ENCODE peak calls at places on chromosomes 12 and 14, in six cellular contexts. One of them, this sample, is unnamed.
A peak's percentile ranks its signal among the peaks of the same experiment; 100 is the strongest.

GRCh38 chr14:87630808-87631207 is 362.2 kb downstream of the GALC start:
- DNase-seq in endothelial cell of umbilical vein: no peak
- DNase-seq in K562: no peak
- DNase-seq in A549: no peak
- DNase-seq in GM12878: no peak
- DNase-seq in HepG2: no peak
- DNase-seq in this sample: no peak

GRCh38 chr12:48198619-48198973 is 4.5 kb downstream of the OR10AD1 start:
- DNase-seq in K562: peak; percentile 32
- DNase-seq in endothelial cell of umbilical vein: no peak
- DNase-seq in HepG2: no peak
- DNase-seq in GM12878: no peak
- DNase-seq in A549: no peak
- DNase-seq in this sample: no peak

GRCh38 chr12:128643106-128643651 is 180.6 kb downstream of the SLC15A4 start:
- DNase-seq in endothelial cell of umbilical vein: no peak
- DNase-seq in HepG2: no peak
- DNase-seq in GM12878: no peak
- DNase-seq in A549: no peak
- DNase-seq in K562: no peak
- DNase-seq in this sample: no peak

GRCh38 chr14:39228044-39228443 is 5.7 kb upstream of the MIA2 start:
- DNase-seq in GM12878: no peak
- DNase-seq in endothelial cell of umbilical vein: no peak
- DNase-seq in K562: no peak
- DNase-seq in HepG2: peak; percentile 41
- DNase-seq in A549: no peak
- DNase-seq in this sample: no peak

GRCh38 chr12:29066061-29066588 is 83.0 kb upstream of the FAR2 start:
- DNase-seq in GM12878: no peak
- DNase-seq in A549: no peak
- DNase-seq in K562: no peak
- DNase-seq in endothelial cell of umbilical vein: peak; percentile 70
- DNase-seq in HepG2: no peak
- DNase-seq in this sample: peak; percentile 87

GRCh38 chr12:123063535-123063934 is 83.1 kb downstream of the ARL6IP4 start:
- DNase-seq in A549: peak; percentile 48
- DNase-seq in GM12878: no peak
- DNase-seq in endothelial cell of umbilical vein: no peak
- DNase-seq in HepG2: peak; percentile 39
- DNase-seq in K562: peak; percentile 79
- DNase-seq in this sample: peak; percentile 71

GRCh38 chr14:70622111-70622712 is 19.5 kb upstream of the TTC9 start:
- DNase-seq in endothelial cell of umbilical vein: peak; percentile 45
- DNase-seq in K562: no peak
- DNase-seq in HepG2: peak; percentile 64
- DNase-seq in GM12878: no peak
- DNase-seq in A549: peak; percentile 58
- DNase-seq in this sample: peak; percentile 33

GRCh38 chr14:101005447-101005846 is 101.9 kb upstream of the RTL1 start:
- DNase-seq in A549: no peak
- DNase-seq in endothelial cell of umbilical vein: no peak
- DNase-seq in K562: no peak
- DNase-seq in GM12878: no peak
- DNase-seq in HepG2: no peak
- DNase-seq in this sample: peak; percentile 42

GRCh38 chr14:53325176-53325806 is 172.2 kb upstream of the DDHD1 start:
- DNase-seq in GM12878: no peak
- DNase-seq in endothelial cell of umbilical vein: no peak
- DNase-seq in K562: no peak
- DNase-seq in HepG2: no peak
- DNase-seq in A549: no peak
- DNase-seq in this sample: peak; percentile 4

GRCh38 chr12:119179335-119180021 is 747 bp downstream of the HSPB8 start:
- DNase-seq in GM12878: no peak
- DNase-seq in HepG2: peak; percentile 67
- DNase-seq in A549: peak; percentile 69
- DNase-seq in K562: peak; percentile 42
- DNase-seq in endothelial cell of umbilical vein: peak; percentile 43
- DNase-seq in this sample: no peak

GRCh38 chr14:61934385-61934784 is 172.2 kb downstream of the SNAPC1 start:
- DNase-seq in A549: no peak
- DNase-seq in K562: no peak
- DNase-seq in endothelial cell of umbilical vein: no peak
- DNase-seq in HepG2: no peak
- DNase-seq in GM12878: no peak
- DNase-seq in this sample: no peak

DNA sequence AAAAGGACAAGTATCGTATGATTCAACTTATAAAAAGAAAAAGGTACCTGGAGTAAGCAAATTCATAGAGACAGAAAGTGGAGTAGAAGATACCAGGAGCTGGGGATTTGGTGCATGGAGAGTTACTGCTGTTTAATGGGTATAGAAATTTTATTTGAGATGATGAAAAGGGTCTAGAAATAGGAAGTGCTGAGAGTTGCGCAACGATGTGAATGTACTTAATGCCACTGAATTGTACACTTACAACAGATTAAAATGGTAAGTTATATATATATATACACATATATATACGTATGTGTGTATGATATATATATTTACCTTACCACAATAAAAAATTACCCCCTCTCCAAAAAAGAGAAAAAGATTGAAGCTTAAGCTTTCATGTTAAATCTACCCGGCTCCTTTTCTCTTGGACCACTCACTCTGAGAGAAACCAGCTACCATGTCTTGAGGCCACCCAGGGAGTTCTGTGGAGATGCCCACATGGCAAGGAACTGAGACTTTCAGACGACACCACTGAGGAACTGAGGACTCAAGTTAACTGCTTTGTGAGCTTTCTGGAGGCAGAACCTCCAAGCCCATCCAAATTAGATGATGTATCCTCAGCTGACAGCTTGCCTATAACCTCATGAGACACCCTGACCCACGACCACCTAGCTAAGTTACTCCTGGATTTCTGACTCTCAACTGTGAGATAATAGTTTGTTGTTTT is 130.0 kb upstream of the BTG1 start:
- DNase-seq in GM12878: no peak
- DNase-seq in HepG2: no peak
- DNase-seq in K562: no peak
- DNase-seq in endothelial cell of umbilical vein: no peak
- DNase-seq in A549: no peak
- DNase-seq in this sample: peak; percentile 70
- TF ChIP-seq MYC in GM12878: no peak
- TF ChIP-seq MYC in HepG2: no peak
- TF ChIP-seq MYC in K562: no peak
- TF ChIP-seq MYC in endothelial cell of umbilical vein: no peak
- TF ChIP-seq MYC in A549: no peak
- TF ChIP-seq MYC in this sample: no peak

DNA sequence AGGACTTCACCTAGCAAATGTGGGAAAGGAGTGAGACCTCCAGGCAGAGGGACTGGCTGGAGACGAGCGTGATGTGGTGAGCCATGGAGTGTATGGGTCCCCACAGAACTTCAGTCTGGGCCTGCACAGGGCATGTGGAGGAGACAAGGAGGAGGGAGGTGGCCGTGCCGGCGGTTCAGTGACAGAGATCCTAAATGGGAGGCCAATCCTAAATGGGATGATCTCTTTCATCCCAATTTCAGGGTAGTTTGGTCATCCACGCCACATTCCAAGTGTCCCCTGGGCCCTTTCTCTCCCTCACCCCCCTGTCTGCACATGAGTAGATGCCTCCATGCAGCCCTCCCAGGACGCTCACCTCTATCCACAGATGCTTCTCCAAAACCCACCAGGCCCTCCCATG is 13.2 kb downstream of the SERPINA5 start:
- DNase-seq in K562: no peak
- DNase-seq in HepG2: no peak
- DNase-seq in A549: no peak
- DNase-seq in GM12878: no peak
- DNase-seq in endothelial cell of umbilical vein: no peak
- DNase-seq in this sample: no peak
- TF ChIP-seq CTCF in K562: no peak
- TF ChIP-seq CTCF in HepG2: no peak
- TF ChIP-seq CTCF in A549: no peak
- TF ChIP-seq CTCF in GM12878: no peak
- TF ChIP-seq CTCF in endothelial cell of umbilical vein: no peak
- TF ChIP-seq CTCF in this sample: no peak

DNA sequence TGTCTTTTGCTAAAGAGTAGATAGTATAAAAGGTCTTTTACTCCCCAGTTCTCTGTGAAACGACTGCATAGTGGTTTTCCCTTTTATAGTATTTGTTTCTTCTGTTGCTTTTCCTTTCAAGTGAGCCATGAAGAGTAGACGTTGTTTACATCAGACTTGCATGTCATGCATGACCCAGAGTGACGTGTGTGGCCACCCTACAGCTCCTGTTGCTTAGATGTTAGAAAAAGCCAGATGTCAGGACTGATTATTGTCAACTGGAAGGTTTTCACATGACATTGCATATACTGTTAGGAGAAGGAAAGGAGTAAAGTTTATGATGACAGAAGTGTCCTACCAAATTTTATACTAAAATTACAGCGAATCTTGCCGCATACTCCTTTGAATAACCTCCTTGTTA is 1.3 kb upstream of the RD3L start:
- DNase-seq in HepG2: no peak
- DNase-seq in K562: peak; percentile 7
- DNase-seq in endothelial cell of umbilical vein: no peak
- DNase-seq in GM12878: no peak
- DNase-seq in A549: no peak
- DNase-seq in this sample: no peak
- TF ChIP-seq POLR2A in HepG2: no peak
- TF ChIP-seq POLR2A in K562: no peak
- TF ChIP-seq POLR2A in endothelial cell of umbilical vein: no peak
- TF ChIP-seq POLR2A in GM12878: no peak
- TF ChIP-seq POLR2A in A549: no peak
- TF ChIP-seq POLR2A in this sample: no peak

DNA sequence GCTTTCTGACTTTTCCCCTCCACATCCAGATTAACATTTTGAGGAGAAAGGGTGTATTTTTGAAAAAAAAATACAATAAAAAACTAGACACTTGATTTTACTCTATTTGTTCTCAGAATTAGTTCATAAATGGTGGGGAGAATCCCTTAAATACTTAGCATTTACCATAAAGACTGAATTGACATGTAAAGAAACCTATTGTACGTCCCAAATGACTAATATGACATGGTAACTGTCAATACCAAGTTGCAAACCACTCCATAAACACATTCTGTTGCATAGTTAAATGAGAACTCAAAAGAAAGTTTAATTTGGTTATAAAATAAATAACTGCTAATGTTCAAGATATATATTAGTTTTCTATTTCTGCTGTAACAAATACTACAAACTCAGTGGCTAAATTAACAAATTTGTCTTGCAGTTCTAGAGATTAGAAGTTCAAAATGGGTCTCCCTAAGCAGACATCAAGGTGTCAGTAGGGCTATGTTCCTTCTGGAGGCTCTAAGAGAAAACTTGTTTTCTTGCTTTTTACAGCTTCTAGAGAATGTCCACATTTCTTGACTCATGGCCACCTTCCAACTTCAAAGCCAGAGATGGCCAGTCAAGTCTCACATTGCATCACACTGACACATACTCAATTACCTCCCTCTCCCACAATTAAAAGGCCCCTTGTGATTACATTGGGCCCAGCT is 16.0 kb downstream of the NELL2 start:
- DNase-seq in A549: no peak
- DNase-seq in GM12878: no peak
- DNase-seq in K562: no peak
- DNase-seq in HepG2: no peak
- DNase-seq in endothelial cell of umbilical vein: no peak
- DNase-seq in this sample: no peak
- TF ChIP-seq MYC in A549: no peak
- TF ChIP-seq MYC in GM12878: no peak
- TF ChIP-seq MYC in K562: no peak
- TF ChIP-seq MYC in HepG2: no peak
- TF ChIP-seq MYC in endothelial cell of umbilical vein: no peak
- TF ChIP-seq MYC in this sample: no peak

GRCh38 chr14:54675236-54676125 is 108.6 kb downstream of the SAMD4A start:
- DNase-seq in K562: no peak
- DNase-seq in A549: no peak
- DNase-seq in endothelial cell of umbilical vein: no peak
- DNase-seq in GM12878: no peak
- DNase-seq in HepG2: no peak
- DNase-seq in this sample: no peak
- TF ChIP-seq CTCF in K562: no peak
- TF ChIP-seq CTCF in A549: no peak
- TF ChIP-seq CTCF in endothelial cell of umbilical vein: no peak
- TF ChIP-seq CTCF in GM12878: no peak
- TF ChIP-seq CTCF in HepG2: no peak
- TF ChIP-seq CTCF in this sample: no peak

GRCh38 chr12:57430117-57430930 is 519 bp downstream of the R3HDM2 start:
- DNase-seq in K562: peak; percentile 95
- DNase-seq in A549: no peak
- DNase-seq in HepG2: no peak
- DNase-seq in GM12878: no peak
- DNase-seq in endothelial cell of umbilical vein: peak; percentile 66
- DNase-seq in this sample: no peak
- TF ChIP-seq POLR2A in K562: peak; percentile 45
- TF ChIP-seq POLR2A in A549: peak; percentile 64
- TF ChIP-seq POLR2A in HepG2: no peak
- TF ChIP-seq POLR2A in GM12878: peak; percentile 73
- TF ChIP-seq POLR2A in endothelial cell of umbilical vein: no peak
- TF ChIP-seq POLR2A in this sample: no peak

GRCh38 chr12:96134200-96134599 is 60.0 kb upstream of the ELK3 start:
- DNase-seq in GM12878: no peak
- DNase-seq in K562: no peak
- DNase-seq in HepG2: no peak
- DNase-seq in A549: no peak
- DNase-seq in endothelial cell of umbilical vein: no peak
- DNase-seq in this sample: no peak

GRCh38 chr12:96132819-96133218 is 61.4 kb upstream of the ELK3 start:
- DNase-seq in HepG2: peak; percentile 38
- DNase-seq in A549: peak; percentile 26
- DNase-seq in GM12878: no peak
- DNase-seq in endothelial cell of umbilical vein: peak; percentile 48
- DNase-seq in K562: no peak
- DNase-seq in this sample: peak; percentile 77

GRCh38 chr12:96136720-96137378 is 57.3 kb upstream of the ELK3 start:
- DNase-seq in A549: no peak
- DNase-seq in K562: no peak
- DNase-seq in endothelial cell of umbilical vein: peak; percentile 72
- DNase-seq in HepG2: no peak
- DNase-seq in GM12878: no peak
- DNase-seq in this sample: peak; percentile 82

GRCh38 chr12:96140110-96140509 is 54.1 kb upstream of the ELK3 start:
- DNase-seq in K562: no peak
- DNase-seq in endothelial cell of umbilical vein: no peak
- DNase-seq in GM12878: no peak
- DNase-seq in A549: no peak
- DNase-seq in HepG2: no peak
- DNase-seq in this sample: peak; percentile 75

GRCh38 chr12:96136129-96136528 is 58.0 kb upstream of the ELK3 start:
- DNase-seq in HepG2: no peak
- DNase-seq in A549: no peak
- DNase-seq in GM12878: no peak
- DNase-seq in K562: no peak
- DNase-seq in endothelial cell of umbilical vein: peak; percentile 94
- DNase-seq in this sample: no peak
- TF ChIP-seq MYC in HepG2: no peak
- TF ChIP-seq MYC in A549: no peak
- TF ChIP-seq MYC in GM12878: no peak
- TF ChIP-seq MYC in K562: no peak
- TF ChIP-seq MYC in endothelial cell of umbilical vein: no peak
- TF ChIP-seq MYC in this sample: no peak